ENCODE peak calls at places on chromosomes 11 and 22, in five cellular contexts. D is right lobe of liver; F is A673; Z is effector memory CD4-positive, alpha-beta T cell; L is HCT116. Q is an unnamed sample. For H3K4me1, the result is how much of the 10 kb centered on the place peaks cover.

GRCh38 chr22:36419912-36420882 is 32.4 kb upstream of the MYH9 start:
- DNase-seq in D (no peak), F (no peak), Z (no peak), L (no peak), Q (no peak)

GRCh38 chr11:74784234-74784633 is 35.6 kb downstream of the RNF169 start:
- DNase-seq in D (no peak), F (no peak), Z (no peak), L (no peak), Q (no peak)

GRCh38 chr22:34972498-34972897 is 93.5 kb upstream of the ISX start:
- DNase-seq in D (no peak), F (no peak), Z (no peak), L (no peak), Q (no peak)

GRCh38 chr22:49657275-49657973 is 170.2 kb downstream of the BRD1 start:
- DNase-seq in D (peak), F (no peak), Z (peak), L (peak), Q (peak)

GRCh38 chr11:65539401-65540289 is 14.8 kb downstream of the SCYL1 start:
- DNase-seq in D (no peak), F (no peak), Z (no peak), L (peak), Q (peak)

GRCh38 chr11:116853461-116854073 is 16.1 kb upstream of the APOA1 start:
- DNase-seq in D (no peak), F (peak), Z (peak), L (peak), Q (no peak)

GRCh38 chr11:77668760-77669159 is 31.2 kb upstream of the CLNS1A start:
- DNase-seq in D (no peak), F (no peak), Z (no peak), L (no peak), Q (no peak)

GRCh38 chr11:132158696-132159095 is 788.3 kb downstream of the NTM start:
- DNase-seq in D (no peak), F (no peak), Z (no peak), L (no peak), Q (no peak)

GRCh38 chr11:27085605-27086004 is 45.0 kb downstream of the BBOX1 start:
- DNase-seq in D (no peak), F (no peak), Z (no peak), L (no peak), Q (no peak)

GRCh38 chr11:1573847-1574255 is 1.8 kb upstream of the DUSP8 start:
- DNase-seq in D (peak), F (no peak), Z (no peak), L (peak), Q (peak)

GRCh38 chr11:122882809-122883681 is 486 bp downstream of the JHY start:
- DNase-seq in D (peak), F (peak), Z (peak), L (peak), Q (peak)

GRCh38 chr11:122888162-122888561 is 5.6 kb downstream of the JHY start:
- DNase-seq in D (no peak), F (no peak), Z (no peak), L (no peak), Q (no peak)

GRCh38 chr11:122882189-122882808 is at the start of gene JHY:
- DNase-seq in D (no peak), F (no peak), Z (no peak), L (no peak), Q (no peak)

GRCh38 chr11:122879785-122880184 is 2.8 kb upstream of the JHY start:
- DNase-seq in D (no peak), F (peak), Z (no peak), L (no peak), Q (no peak)

DNA sequence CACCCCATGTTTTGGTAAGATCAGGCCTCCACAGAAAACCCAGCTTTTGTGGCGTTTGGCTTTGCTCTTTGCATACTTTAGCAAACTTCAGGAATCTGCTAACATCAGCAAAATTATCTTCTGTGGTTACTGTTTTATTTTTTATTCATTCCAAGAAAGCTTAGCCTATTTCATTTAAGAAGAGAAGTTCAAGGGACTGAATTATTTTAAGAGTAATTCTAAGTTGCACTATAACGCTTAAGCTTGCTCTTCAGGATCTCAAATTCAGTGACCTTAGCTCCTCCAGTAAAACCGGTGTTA is 1.1 kb downstream of the JHY start:
- DNase-seq in D (no peak), F (no peak), Z (no peak), L (no peak), Q (no peak)
- H3K4me3 ChIP-seq in D (no peak), F (peak), Z (peak), L (peak), Q (peak)

GRCh38 chr22:42369250-42370041 is 62.8 kb downstream of the NFAM1 start:
- DNase-seq in D (peak), F (peak), Z (peak), L (peak), Q (peak)
- H3K4me1 ChIP-seq in D (under half), F (under half), Z (under half), L (under half), Q (under half)

DNA sequence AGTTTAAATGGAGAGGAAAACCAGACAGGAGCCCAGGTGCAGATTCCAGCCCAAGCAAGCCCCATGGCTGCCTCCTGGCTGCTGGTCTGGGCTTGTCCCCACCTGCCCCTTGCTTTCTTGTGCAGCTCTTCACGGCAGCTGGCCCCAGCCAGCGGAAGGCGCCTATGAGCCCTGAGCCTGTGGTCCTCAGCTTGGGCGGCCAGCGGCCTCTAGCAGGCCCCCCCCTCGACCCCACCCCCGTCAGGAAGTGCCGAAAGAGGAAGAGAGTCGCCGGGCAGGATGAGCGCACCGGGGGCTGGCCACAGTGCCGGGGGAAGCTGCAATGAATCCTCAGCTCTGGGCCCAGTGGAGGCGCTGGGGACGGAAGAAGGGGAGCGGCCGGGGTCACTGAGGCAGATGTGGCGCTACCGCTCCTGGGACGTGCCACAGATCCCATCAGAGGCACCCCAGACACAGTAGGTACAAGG is 2.1 kb upstream of the DGKZ start:
- DNase-seq in D (peak), F (no peak), Z (no peak), L (no peak), Q (peak)
- H3K4me3 ChIP-seq in D (peak), F (no peak), Z (peak), L (no peak), Q (peak)

GRCh38 chr11:98230678-98231077 is 790.1 kb upstream of the CNTN5 start:
- DNase-seq in D (no peak), F (no peak), Z (no peak), L (no peak), Q (no peak)
- H3K4me1 ChIP-seq in D (under half), F (under half), Z (under half), L (under half), Q (under half)

GRCh38 chr22:42814616-42815015 is 42.5 kb downstream of the ARFGAP3 start:
- DNase-seq in D (no peak), F (no peak), Z (no peak), L (no peak), Q (no peak)
- H3K4me3 ChIP-seq in D (no peak), F (no peak), Z (no peak), L (no peak), Q (no peak)

GRCh38 chr11:57646756-57647303 is 2.9 kb downstream of the YPEL4 start:
- DNase-seq in D (no peak), F (peak), Z (no peak), L (no peak), Q (no peak)
- H3K4me1 ChIP-seq in D (under half), F (under half), Z (under half), L (under half), Q (under half)

GRCh38 chr11:111934301-111934700 is 2.8 kb upstream of the DIXDC1 start:
- DNase-seq in D (no peak), F (no peak), Z (no peak), L (no peak), Q (no peak)

GRCh38 chr11:111936045-111936400 is 1.1 kb upstream of the DIXDC1 start:
- DNase-seq in D (no peak), F (no peak), Z (no peak), L (no peak), Q (no peak)

GRCh38 chr11:111933872-111934271 is 3.3 kb upstream of the DIXDC1 start:
- DNase-seq in D (no peak), F (no peak), Z (no peak), L (no peak), Q (no peak)

GRCh38 chr11:111937461-111937769 is 272 bp downstream of the DIXDC1 start:
- DNase-seq in D (no peak), F (no peak), Z (no peak), L (no peak), Q (no peak)

GRCh38 chr11:111935331-111936044 is 1.7 kb upstream of the DIXDC1 start:
- DNase-seq in D (no peak), F (no peak), Z (no peak), L (no peak), Q (no peak)
- H3K4me3 ChIP-seq in D (no peak), F (no peak), Z (no peak), L (no peak), Q (no peak)